ENCODE peak calls at places on chromosome 21, in nine cellular contexts. B is glutamatergic neuron; U is CD8-positive, alpha-beta T cell; V is posterior cingulate gyrus; H is thoracic aorta; L is RWPE1; G is amniotic stem cell; O is T-helper 2 cell; I is NCI-H69. A is an unnamed sample.

GRCh38 chr21:39712976-39713375 is 32.0 kb upstream of the IGSF5 start:
- DNase-seq in H (no peak), G (no peak), O (no peak), U (no peak), V (no peak), I (peak), B (no peak), L (no peak), A (no peak)

GRCh38 chr21:38306833-38307232 is 50.0 kb downstream of the KCNJ15 start:
- DNase-seq in G (peak), B (no peak), L (no peak), V (no peak), U (no peak), H (no peak), O (no peak), I (no peak), A (no peak)

GRCh38 chr21:31564439-31564838 is 95.1 kb upstream of the SOD1 start:
- DNase-seq in I (no peak), L (peak), G (no peak), B (no peak), O (no peak), U (no peak), V (no peak), H (no peak), A (peak)

GRCh38 chr21:36491191-36491916 is 11.4 kb upstream of the CLDN14 start:
- DNase-seq in L (no peak), O (no peak), G (no peak), V (no peak), U (no peak), H (no peak), B (no peak), I (peak), A (no peak)

GRCh38 chr21:42975886-42976608 is 1.7 kb downstream of the PKNOX1 start:
- DNase-seq in U (no peak), V (no peak), G (no peak), L (no peak), O (no peak), I (no peak), H (no peak), B (no peak), A (no peak)

GRCh38 chr21:43318841-43319781 is 107.8 kb downstream of the SIK1 start:
- DNase-seq in H (no peak), B (peak), O (no peak), U (no peak), G (peak), V (peak), I (peak), L (peak), A (no peak)

GRCh38 chr21:42362700-42363099 is 3.6 kb downstream of the TFF1 start:
- DNase-seq in B (no peak), V (no peak), H (no peak), L (no peak), U (no peak), I (no peak), G (no peak), O (no peak), A (no peak)

GRCh38 chr21:37618081-37618480 is 251.5 kb downstream of the DYRK1A start:
- DNase-seq in U (no peak), L (no peak), G (no peak), H (no peak), B (no peak), V (no peak), I (no peak), O (no peak), A (no peak)

GRCh38 chr21:46532080-46532479 is 72.8 kb downstream of the S100B start:
- DNase-seq in U (peak), I (no peak), G (no peak), O (no peak), H (no peak), V (no peak), B (no peak), L (no peak), A (no peak)

GRCh38 chr21:33075128-33075527 is 5.2 kb downstream of the OLIG1 start:
- DNase-seq in V (no peak), B (no peak), O (no peak), U (no peak), H (no peak), G (no peak), I (no peak), L (no peak), A (no peak)